ENCODE peak calls at places on chromosomes 2 and 18, in seven cellular contexts. S, H, D, O, K, A and Y are unnamed samples.

GRCh38 chr18:54149078-54149697 is 75.3 kb downstream of the MBD2 start:
- DNase-seq in S (peak), H (peak), D (no peak), O (no peak), K (no peak), A (peak), Y (peak)

GRCh38 chr18:8361941-8362471 is 247.2 kb upstream of the RAB12 start:
- DNase-seq in S (no peak), H (peak), D (peak), O (no peak), K (no peak), A (no peak), Y (no peak)

GRCh38 chr2:38129410-38129809 is 53.5 kb upstream of the CYP1B1 start:
- DNase-seq in S (no peak), H (no peak), D (no peak), O (no peak), K (no peak), A (peak), Y (peak)

GRCh38 chr2:96546797-96547196 is 10.2 kb downstream of the ARID5A start:
- DNase-seq in S (no peak), H (no peak), D (no peak), O (no peak), K (no peak), A (no peak), Y (no peak)

GRCh38 chr2:235627682-235628081 is 133.8 kb downstream of the AGAP1 start:
- DNase-seq in S (no peak), H (no peak), D (no peak), O (no peak), K (no peak), A (no peak), Y (no peak)

GRCh38 chr18:59388180-59388579 is 29.1 kb upstream of the LMAN1 start:
- DNase-seq in S (no peak), H (no peak), D (no peak), O (no peak), K (no peak), A (no peak), Y (peak)

GRCh38 chr18:21538230-21538629 is 62.3 kb downstream of the ESCO1 start:
- DNase-seq in S (no peak), H (no peak), D (no peak), O (no peak), K (no peak), A (no peak), Y (no peak)

GRCh38 chr2:48343571-48344440 is 186.1 kb upstream of the STON1 start:
- DNase-seq in S (peak), H (peak), D (no peak), O (no peak), K (no peak), A (peak), Y (peak)

GRCh38 chr2:196934672-196935071 is 8.2 kb upstream of the PGAP1 start:
- DNase-seq in S (no peak), H (no peak), D (no peak), O (no peak), K (no peak), A (no peak), Y (no peak)

GRCh38 chr18:23703057-23703986 is 14.1 kb downstream of the LAMA3 start:
- DNase-seq in S (peak), H (peak), D (no peak), O (no peak), K (no peak), A (peak), Y (peak)

GRCh38 chr2:25145803-25146202 is 22.6 kb downstream of the POMC start:
- DNase-seq in S (no peak), H (no peak), D (no peak), O (no peak), K (no peak), A (no peak), Y (no peak)

GRCh38 chr18:6566338-6566911 is 151.7 kb upstream of the L3MBTL4 start:
- DNase-seq in S (no peak), H (peak), D (no peak), O (no peak), K (no peak), A (peak), Y (no peak)

GRCh38 chr2:70627499-70627898 is 73.9 kb upstream of the TGFA start:
- DNase-seq in S (no peak), H (no peak), D (no peak), O (no peak), K (no peak), A (no peak), Y (peak)

GRCh38 chr2:190578158-190579057 is 43.9 kb upstream of the NEMP2 start:
- DNase-seq in S (no peak), H (no peak), D (no peak), O (no peak), K (no peak), A (no peak), Y (peak)

GRCh38 chr18:10455726-10456453 is 1.5 kb downstream of the APCDD1 start:
- DNase-seq in S (no peak), H (peak), D (peak), O (no peak), K (no peak), A (no peak), Y (no peak)

DNA sequence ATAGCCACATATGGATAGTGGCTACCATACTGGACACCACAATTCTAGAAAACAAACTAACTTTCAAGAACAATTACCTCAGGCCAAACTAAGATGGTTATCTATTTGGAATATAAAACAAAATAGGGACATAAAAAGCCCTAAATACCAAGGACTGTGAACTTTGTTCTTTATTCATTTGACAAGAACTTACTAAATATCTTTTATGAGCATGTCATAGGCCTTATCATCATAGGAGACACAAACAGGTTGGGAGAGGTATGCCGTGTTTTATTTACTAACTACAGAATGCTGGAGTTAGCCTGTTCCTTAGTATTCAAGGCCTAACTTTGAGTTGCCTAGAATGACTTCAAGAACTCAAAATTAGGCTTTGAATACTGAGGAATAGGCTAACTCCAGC is 32.1 kb downstream of the CCDC93 start:
- DNase-seq in S (no peak), H (no peak), D (no peak), O (no peak), K (no peak), A (peak), Y (no peak)
- H2AK5ac ChIP-seq in S (no peak), H (no peak), D (no peak), O (no peak), K (no peak), A (no peak), Y (no peak)

DNA sequence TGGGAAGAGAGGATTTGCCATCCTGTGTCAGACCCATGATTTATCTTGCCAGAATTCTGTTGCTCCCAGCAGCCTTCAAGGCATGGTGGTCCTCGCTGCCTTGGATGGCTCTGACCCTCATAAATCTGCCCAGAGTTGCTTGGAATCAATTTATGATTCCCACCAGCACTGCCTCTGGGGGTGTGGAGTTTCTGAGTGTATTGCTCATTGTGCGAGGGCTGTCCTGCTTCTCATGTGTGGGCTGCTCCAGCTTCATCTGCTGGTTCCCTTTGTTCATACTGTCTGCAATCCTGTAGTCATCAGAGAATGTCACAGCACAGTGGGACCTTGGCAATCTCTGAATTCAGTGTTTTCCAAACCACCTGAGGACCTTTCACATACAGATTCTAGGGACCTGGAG is 139.8 kb downstream of the CLIP4 start:
- DNase-seq in S (no peak), H (no peak), D (no peak), O (no peak), K (no peak), A (no peak), Y (no peak)
- H2BK5ac ChIP-seq in S (no peak), H (no peak), D (no peak), O (no peak), K (no peak), A (no peak), Y (no peak)

DNA sequence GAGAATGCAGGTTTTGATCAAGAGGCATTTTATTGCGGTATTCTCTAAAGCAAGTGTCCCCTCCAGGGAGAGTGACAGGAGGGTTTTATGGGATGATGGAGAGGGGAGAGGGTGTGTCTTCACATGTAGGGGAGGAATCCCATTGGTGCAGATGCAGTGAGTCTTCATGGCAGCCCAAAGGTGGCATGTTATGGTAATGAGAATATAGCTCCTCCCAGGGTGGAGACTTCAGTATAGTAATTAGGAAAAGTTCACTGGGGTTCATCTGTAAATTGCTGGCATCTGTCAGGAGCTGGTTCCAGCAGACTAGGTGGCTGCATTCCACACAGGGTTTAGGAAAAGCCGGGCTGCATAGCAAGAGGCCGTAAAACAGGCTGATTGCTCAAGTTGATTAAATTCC is 230.7 kb upstream of the CCDC68 start:
- DNase-seq in S (no peak), H (peak), D (peak), O (peak), K (no peak), A (peak), Y (no peak)
- H4K8ac ChIP-seq in S (no peak), H (no peak), D (no peak), O (no peak), K (no peak), A (no peak), Y (no peak)

DNA sequence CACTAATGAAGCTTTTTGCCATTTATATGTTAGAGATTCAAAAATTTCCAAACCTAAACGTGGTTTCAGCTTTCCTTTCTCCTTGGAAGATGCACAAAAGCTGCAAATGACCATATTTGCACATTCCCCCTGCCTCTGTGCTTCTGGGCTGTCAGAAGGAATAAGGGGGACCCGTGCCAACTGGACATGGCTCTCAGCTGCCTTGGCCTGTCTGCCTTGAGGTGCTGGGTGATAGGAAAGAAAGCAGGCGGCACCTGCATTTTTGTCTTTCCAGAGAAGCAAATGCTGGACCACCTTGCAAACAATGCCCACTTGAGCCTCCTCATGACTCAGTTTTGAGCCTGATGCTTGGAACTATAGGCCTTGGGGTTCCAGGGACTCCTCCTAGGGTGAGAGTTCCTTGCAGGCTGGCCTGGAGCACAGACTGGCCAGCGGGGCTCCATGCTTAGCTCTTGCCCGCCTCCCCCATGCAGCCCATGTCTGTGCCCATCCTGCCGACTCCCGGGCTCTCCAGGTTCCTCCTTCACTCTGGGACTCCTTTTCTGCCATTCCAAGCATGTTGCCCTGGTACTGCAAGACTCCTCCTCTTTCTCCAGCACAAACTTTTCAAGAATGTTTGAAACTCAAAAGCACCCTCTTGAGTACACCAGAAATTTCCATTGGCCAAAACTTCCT is 109.0 kb upstream of the EPAS1 start:
- DNase-seq in S (no peak), H (no peak), D (no peak), O (no peak), K (no peak), A (peak), Y (no peak)
- H2AK5ac ChIP-seq in S (peak), H (no peak), D (no peak), O (no peak), K (no peak), A (peak), Y (no peak)

DNA sequence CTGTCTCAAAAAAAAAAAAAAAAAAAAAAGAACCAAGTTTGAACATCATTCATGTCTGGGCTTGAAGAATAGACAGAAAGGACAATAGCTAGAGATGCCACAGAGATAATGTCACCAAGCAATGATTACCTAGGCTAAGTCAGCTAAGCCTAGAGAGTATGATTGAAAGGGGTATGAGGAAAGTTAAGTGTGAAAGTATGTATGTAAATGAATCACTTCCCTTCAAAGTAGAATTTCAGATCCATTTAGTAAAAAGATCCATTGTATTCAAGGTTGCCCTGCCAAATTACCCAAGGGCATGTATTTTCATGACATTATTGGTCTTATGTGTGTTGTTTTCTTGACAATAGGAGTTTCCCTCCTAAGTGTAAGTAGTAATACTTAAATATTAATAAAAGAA is 34.1 kb upstream of the SLC39A10 start:
- DNase-seq in S (peak), H (peak), D (no peak), O (no peak), K (no peak), A (peak), Y (no peak)
- H2BK5ac ChIP-seq in S (no peak), H (no peak), D (no peak), O (no peak), K (no peak), A (no peak), Y (no peak)